ENCODE peak calls at places on chromosomes 13 and 19, in eight cellular contexts. A is HS-5; D is stimulated activated CD8-positive, alpha-beta memory T cell treated with anti-CD3 and anti-CD28 coated beads, Interleukin-12 subunit alpha, Interleukin-12 subunit beta, amount 100 ng/mL, for 1 hour; U is upper lobe of right lung; T is T-helper 2 cell; R is T-helper 1 cell; O is RWPE1; L is left ventricle myocardium superior. P is an unnamed sample.

GRCh38 chr13:25375727-25376358 is 4.1 kb downstream of the ATP8A2 start:
- DNase-seq in L (no peak), R (no peak), U (no peak), T (peak; percentile 30), D (peak; percentile 15), A (peak; percentile 1), O (peak; percentile 46), P (peak; percentile 63)

GRCh38 chr19:30227661-30228112 is 144.5 kb upstream of the ZNF536 start:
- DNase-seq in R (no peak), D (no peak), A (no peak), U (peak; percentile 78), O (peak; percentile 52), L (peak; percentile 81), T (peak; percentile 71), P (peak; percentile 86)

GRCh38 chr13:25249001-25249543 is 38.2 kb downstream of the MTMR6 start:
- DNase-seq in L (no peak), D (no peak), T (peak; percentile 13), O (no peak), R (no peak), A (no peak), U (no peak), P (peak; percentile 40)

GRCh38 chr19:58557253-58558065 is 952 bp downstream of the UBE2M start:
- DNase-seq in U (no peak), D (no peak), R (no peak), L (peak; percentile 28), A (no peak), O (no peak), T (no peak), P (no peak)

GRCh38 chr13:24124789-24125476 is 35.6 kb upstream of the SPATA13 start:
- DNase-seq in U (no peak), T (peak; percentile 21), O (no peak), R (no peak), L (no peak), A (no peak), D (no peak), P (peak; percentile 65)

GRCh38 chr13:94464771-94465170 is 14.7 kb downstream of the DCT start:
- DNase-seq in R (no peak), A (no peak), L (no peak), U (no peak), T (no peak), D (no peak), O (no peak), P (no peak)

GRCh38 chr19:2770055-2771013 is 12.7 kb downstream of the SGTA start:
- DNase-seq in L (peak; percentile 78), R (no peak), O (no peak), U (no peak), T (no peak), D (no peak), A (no peak), P (no peak)

GRCh38 chr13:37175996-37176395 is 70.5 kb upstream of the CSNK1A1L start:
- DNase-seq in T (no peak), D (no peak), A (peak; percentile 13), U (no peak), O (no peak), R (no peak), L (no peak), P (no peak)

GRCh38 chr13:29861694-29862110 is 11.3 kb upstream of the UBL3 start:
- DNase-seq in L (no peak), D (no peak), R (no peak), T (no peak), U (no peak), A (peak; percentile 87), O (no peak), P (no peak)

GRCh38 chr19:41937976-41938375 is 9.7 kb upstream of the ERFL start:
- DNase-seq in R (no peak), T (no peak), A (no peak), D (no peak), O (no peak), L (no peak), U (no peak), P (no peak)

GRCh38 chr19:9406798-9407352 is 28.5 kb downstream of the ZNF266 start:
- DNase-seq in T (peak; percentile 56), L (peak; percentile 88), A (no peak), O (peak; percentile 78), R (peak; percentile 15), U (peak; percentile 74), D (peak; percentile 11), P (peak; percentile 67)

GRCh38 chr13:96091164-96091931 is 1.4 kb downstream of the HS6ST3 start:
- DNase-seq in T (no peak), L (peak; percentile 47), U (peak; percentile 63), R (no peak), O (no peak), A (no peak), D (no peak), P (peak; percentile 25)

GRCh38 chr19:18274776-18275356 is 614 bp upstream of the IQCN start:
- DNase-seq in R (no peak), L (peak; percentile 94), O (peak; percentile 78), D (no peak), T (no peak), U (peak; percentile 85), A (peak; percentile 58), P (no peak)

GRCh38 chr19:29946645-29947044 is 4.6 kb downstream of the URI1 start:
- DNase-seq in T (no peak), O (no peak), A (no peak), L (no peak), U (no peak), D (no peak), R (no peak), P (no peak)